ENCODE peak calls at places on chromosome 9, in seven cellular contexts. U, K, G, Z, E, J and D are unnamed samples.
A peak's percentile ranks its signal among the peaks of the same experiment; 100 is the strongest.

GRCh38 chr9:14322211-14323082 is 8.5 kb upstream of the NFIB start:
- DNase-seq in K (peak; percentile 94), J (peak; percentile 39), E (peak; percentile 70), G (peak; percentile 95), Z (peak; percentile 85), U (no peak), D (peak; percentile 53)

GRCh38 chr9:3842839-3843238 is 317.0 kb upstream of the RFX3 start:
- DNase-seq in Z (no peak), K (no peak), G (no peak), E (no peak), J (no peak), U (no peak), D (no peak)

GRCh38 chr9:27665121-27665520 is 91.8 kb upstream of the C9orf72 start:
- DNase-seq in K (no peak), Z (no peak), U (no peak), E (no peak), J (no peak), G (no peak), D (no peak)

GRCh38 chr9:20620658-20621552 is 1.4 kb downstream of the MLLT3 start:
- DNase-seq in G (peak; percentile 18), J (no peak), U (no peak), Z (no peak), E (peak; percentile 58), K (peak; percentile 61), D (peak; percentile 36)

GRCh38 chr9:137642892-137643291 is 24.1 kb downstream of the EHMT1 start:
- DNase-seq in G (no peak), K (no peak), U (no peak), J (no peak), E (no peak), Z (no peak), D (no peak)

GRCh38 chr9:134190232-134191121 is 26.1 kb upstream of the RNU6ATAC start:
- DNase-seq in U (no peak), G (peak; percentile 6), E (no peak), J (no peak), K (no peak), Z (no peak), D (no peak)

GRCh38 chr9:135394699-135395645 is 84.6 kb upstream of the PPP1R26 start:
- DNase-seq in J (no peak), E (no peak), U (no peak), K (no peak), G (no peak), Z (no peak), D (no peak)

GRCh38 chr9:8555767-8556500 is 756.4 kb upstream of the DMAC1 start:
- DNase-seq in J (no peak), K (no peak), U (no peak), E (no peak), Z (no peak), G (no peak), D (no peak)

GRCh38 chr9:89642789-89643188 is 38.0 kb downstream of the GADD45G start:
- DNase-seq in J (no peak), Z (no peak), U (no peak), E (no peak), K (no peak), G (peak; percentile 58), D (no peak)

GRCh38 chr9:78671785-78672184 is 374.9 kb downstream of the PSAT1 start:
- DNase-seq in J (no peak), Z (no peak), U (no peak), K (no peak), G (no peak), E (no peak), D (no peak)

GRCh38 chr9:90003046-90003355 is 398.2 kb downstream of the GADD45G start:
- DNase-seq in Z (no peak), K (no peak), U (no peak), J (no peak), G (no peak), E (no peak), D (no peak)

GRCh38 chr9:91908746-91909145 is 41.3 kb downstream of the ROR2 start:
- DNase-seq in K (no peak), G (no peak), Z (no peak), J (no peak), E (no peak), U (no peak), D (no peak)

GRCh38 chr9:86034863-86035734 is 64.3 kb downstream of the GOLM1 start:
- DNase-seq in K (peak; percentile 71), E (no peak), U (peak; percentile 16), G (peak; percentile 74), Z (peak; percentile 50), J (no peak), D (no peak)

GRCh38 chr9:18346761-18347160 is 127.2 kb upstream of the ADAMTSL1 start:
- DNase-seq in U (no peak), K (no peak), G (no peak), Z (no peak), E (no peak), J (no peak), D (no peak)

GRCh38 chr9:18595597-18595996 is 121.6 kb downstream of the ADAMTSL1 start:
- DNase-seq in U (no peak), G (no peak), E (no peak), Z (no peak), J (no peak), K (no peak), D (no peak)